ENCODE peak calls at places on chromosomes 5 and 9, in nine cellular contexts. G, Z, J, Q, E, K, A, P and H are unnamed samples.

GRCh38 chr5:98787131-98787719 is 13.8 kb downstream of the RGMB start:
- DNase-seq in Q (no peak), J (no peak), P (no peak), E (no peak), K (no peak), G (no peak), Z (no peak), A (no peak), H (no peak)

GRCh38 chr9:74006935-74007334 is 490.2 kb upstream of the RORB start:
- DNase-seq in E (no peak), Z (no peak), K (no peak), A (no peak), J (no peak), Q (no peak), P (no peak), G (no peak), H (no peak)

GRCh38 chr9:71822455-71822854 is 54.1 kb upstream of the CEMIP2 start:
- DNase-seq in G (no peak), Z (no peak), E (no peak), J (no peak), P (no peak), A (no peak), Q (no peak), K (no peak), H (no peak)

GRCh38 chr5:153153086-153153485 is 337.4 kb upstream of the GRIA1 start:
- DNase-seq in Z (no peak), Q (no peak), A (no peak), E (no peak), J (no peak), P (no peak), G (no peak), K (no peak), H (no peak)

GRCh38 chr5:163968651-163969050 is 463.2 kb downstream of the MAT2B start:
- DNase-seq in K (no peak), Q (no peak), P (no peak), Z (no peak), G (no peak), A (no peak), E (no peak), J (no peak), H (no peak)

GRCh38 chr9:6889868-6890267 is 132.1 kb downstream of the KDM4C start:
- DNase-seq in Z (no peak), K (no peak), J (no peak), A (no peak), E (no peak), G (no peak), P (no peak), Q (no peak), H (no peak)

GRCh38 chr5:100800552-100800951 is 102.5 kb downstream of the ST8SIA4 start:
- DNase-seq in J (no peak), Q (no peak), E (no peak), G (no peak), A (no peak), Z (no peak), P (no peak), K (no peak), H (no peak)

GRCh38 chr5:149654282-149654681 is 73.0 kb downstream of the ARHGEF37 start:
- DNase-seq in Z (no peak), J (no peak), Q (no peak), K (no peak), P (no peak), A (no peak), E (no peak), G (no peak), H (no peak)

GRCh38 chr9:136697146-136697820 is 10.0 kb upstream of the AGPAT2 start:
- DNase-seq in G (no peak), Q (peak; percentile 39), Z (no peak), A (no peak), J (peak; percentile 81), P (no peak), K (no peak), E (no peak), H (no peak)

GRCh38 chr5:150694638-150695037 is 6.2 kb downstream of the RBM22 start:
- DNase-seq in E (no peak), Q (no peak), P (no peak), Z (no peak), A (no peak), J (no peak), G (no peak), K (no peak), H (no peak)

GRCh38 chr9:17881371-17881770 is 302.5 kb downstream of the SH3GL2 start:
- DNase-seq in A (no peak), P (no peak), G (no peak), J (no peak), E (no peak), Z (no peak), K (no peak), Q (no peak), H (no peak)

GRCh38 chr9:92310562-92310961 is 14.6 kb downstream of the NOL8 start:
- DNase-seq in Z (no peak), Q (no peak), J (no peak), P (no peak), G (no peak), E (no peak), A (no peak), K (no peak), H (no peak)

GRCh38 chr5:102668220-102668930 is 86.7 kb upstream of the PAM start:
- DNase-seq in A (no peak), P (no peak), J (no peak), K (no peak), E (no peak), Q (no peak), Z (no peak), G (no peak), H (no peak)

GRCh38 chr9:75164573-75164972 is 76.3 kb downstream of the OSTF1 start:
- DNase-seq in G (no peak), E (no peak), K (no peak), Z (no peak), A (no peak), Q (no peak), J (no peak), P (no peak), H (no peak)
- TF ChIP-seq POLR2A in G (no peak), E (no peak), K (no peak), Z (no peak), A (no peak), Q (no peak), J (no peak), P (no peak), H (no peak)

DNA sequence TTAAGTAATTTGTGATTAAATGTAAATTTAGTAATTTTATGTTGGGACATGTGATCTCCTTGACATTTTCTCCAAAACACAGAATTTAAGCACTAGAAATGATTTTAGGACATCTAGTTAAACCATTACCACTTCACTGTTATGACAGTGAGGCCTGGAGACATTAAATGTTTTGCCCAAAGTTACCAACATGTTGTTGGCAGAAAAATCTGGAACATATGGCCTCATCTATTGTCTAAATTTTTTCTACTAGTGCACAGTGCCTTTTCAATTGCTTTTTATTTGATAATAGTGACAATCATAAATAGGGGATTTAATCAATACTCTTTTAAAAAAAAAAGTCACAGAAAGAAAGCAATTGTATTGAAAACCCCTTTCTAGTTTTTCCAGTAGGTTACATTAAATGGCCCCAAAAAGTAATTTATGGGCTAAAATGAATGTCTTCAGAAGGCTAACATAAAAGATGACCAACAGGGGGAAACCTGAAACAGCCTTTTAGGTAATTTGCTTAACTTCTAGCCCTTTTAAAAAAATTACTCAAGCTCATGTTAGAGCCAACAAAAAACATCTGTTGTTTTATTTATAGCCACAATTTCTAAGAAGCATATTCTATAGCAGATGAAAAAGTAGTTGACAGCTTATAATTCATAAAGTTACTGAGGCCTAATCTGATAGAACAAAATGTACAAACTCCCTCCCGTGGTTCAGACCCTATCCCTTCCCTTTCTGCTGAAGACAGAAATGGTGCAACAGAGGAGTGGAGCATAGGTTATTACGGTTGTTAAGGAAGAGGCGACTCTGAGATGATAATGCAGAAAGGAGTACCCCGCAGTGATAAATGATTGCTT is 45.8 kb downstream of the PIK3R1 start:
- DNase-seq in G (no peak), Z (no peak), K (no peak), E (no peak), A (no peak), J (no peak), Q (no peak), P (no peak), H (no peak)
- H3K4me1 ChIP-seq in G (peaks cover 82% of the 10 kb centered on the region), Z (peaks cover 44% of the 10 kb centered on the region), K (no peaks in the 10 kb centered on the region), E (no peaks in the 10 kb centered on the region), A (peaks cover 23% of the 10 kb centered on the region), J (peaks cover 7% of the 10 kb centered on the region), Q (peaks cover 6% of the 10 kb centered on the region), P (peaks cover 90% of the 10 kb centered on the region), H (peaks cover 51% of the 10 kb centered on the region)

DNA sequence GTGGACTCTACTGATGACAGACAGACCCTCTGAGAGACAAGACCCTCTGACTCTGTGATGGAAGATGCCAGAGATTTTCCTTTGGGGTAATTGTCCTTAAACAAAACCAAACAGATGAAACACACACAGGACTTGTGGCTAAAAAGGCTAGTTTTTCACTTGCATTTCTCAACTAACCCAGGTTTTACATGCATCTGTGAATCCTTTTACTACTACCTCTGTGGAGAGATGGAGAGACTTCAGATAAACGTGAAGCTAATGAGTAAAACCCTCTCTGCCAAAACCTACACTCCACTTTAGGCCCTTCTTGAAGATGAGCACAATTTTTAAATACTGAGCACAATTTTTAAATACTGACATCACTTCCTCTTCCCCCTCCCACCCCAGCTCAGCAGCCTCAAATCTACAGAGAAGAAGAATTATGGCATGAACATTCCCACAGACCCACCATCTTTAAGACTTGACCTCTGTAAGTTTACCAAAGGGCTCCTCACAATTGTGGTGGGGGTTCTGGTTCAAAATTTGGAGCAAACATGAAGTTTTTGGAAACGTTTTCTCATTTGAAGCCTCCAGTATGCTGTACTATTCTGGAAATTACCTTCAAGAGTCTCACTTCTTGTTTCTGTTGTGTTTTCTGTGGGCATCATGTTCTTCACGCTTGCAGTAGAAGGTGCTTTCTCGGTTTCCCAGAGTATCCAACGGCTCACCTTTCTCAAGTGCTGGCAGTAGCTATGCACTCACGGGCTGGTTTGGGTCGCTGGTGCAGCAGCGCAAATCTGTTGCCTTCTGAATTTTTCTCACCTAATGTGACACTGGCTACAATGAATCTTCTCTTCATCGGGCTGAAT is 42.7 kb downstream of the ACER2 start:
- DNase-seq in K (no peak), Q (no peak), E (peak; percentile 71), G (no peak), J (no peak), P (no peak), Z (no peak), A (no peak), H (no peak)
- TF ChIP-seq POLR2A in K (no peak), Q (no peak), E (peak; percentile 35), G (no peak), J (no peak), P (no peak), Z (no peak), A (no peak), H (no peak)

DNA sequence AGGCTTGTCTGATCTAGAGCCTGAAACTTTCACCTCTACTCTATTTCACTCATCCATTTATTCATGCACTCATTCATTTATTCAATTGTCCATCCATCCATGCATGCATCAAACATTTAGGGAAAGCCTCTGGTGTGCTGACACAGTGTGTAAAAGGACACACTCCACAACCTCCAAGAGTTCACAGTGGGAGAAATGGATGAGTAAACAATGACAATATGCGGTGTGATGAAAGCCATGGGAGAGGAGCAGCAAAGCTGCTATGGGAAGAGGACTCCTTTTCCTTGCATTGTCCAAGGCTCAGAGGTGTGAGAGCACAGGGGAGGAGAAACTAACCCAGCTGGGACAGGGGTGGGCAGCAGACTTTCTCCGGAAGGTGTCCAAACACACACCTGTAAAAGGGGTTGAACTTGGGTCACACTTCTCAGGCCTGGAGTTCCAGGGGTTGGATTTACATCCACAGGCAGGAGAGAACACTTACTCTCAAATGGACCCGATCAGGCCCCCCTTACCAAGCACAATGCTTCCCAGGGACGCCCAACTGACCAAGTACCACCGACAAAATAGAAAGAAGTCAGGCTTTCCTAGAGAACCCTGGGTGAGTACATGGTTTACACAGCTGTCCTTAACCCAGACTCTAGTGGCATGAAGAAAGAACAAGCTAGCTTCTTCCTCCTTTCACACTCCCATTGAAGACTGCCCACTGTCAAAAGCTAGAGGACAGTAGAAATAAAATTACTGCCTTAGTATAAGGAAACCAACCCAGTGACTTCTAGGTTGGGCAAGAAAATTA is 21.3 kb upstream of the PFDN1 start:
- DNase-seq in Q (no peak), P (no peak), G (no peak), E (no peak), K (no peak), J (peak; percentile 8), Z (no peak), A (no peak), H (no peak)
- H3K4me1 ChIP-seq in Q (peaks cover 47% of the 10 kb centered on the region), P (peaks cover 36% of the 10 kb centered on the region), G (peaks cover 21% of the 10 kb centered on the region), E (no peaks in the 10 kb centered on the region), K (no peaks in the 10 kb centered on the region), J (no peaks in the 10 kb centered on the region), Z (peaks cover 53% of the 10 kb centered on the region), A (peaks cover 22% of the 10 kb centered on the region), H (peaks cover 67% of the 10 kb centered on the region)